ENCODE peak calls at places on chromosomes 4 and X, in five cellular contexts. R is fibroblast of lung, C is left ventricle myocardium inferior, D is HCT116, O is lung. F is an unnamed sample.

GRCh38 chrX:39203427-39203826 is 402.2 kb downstream of the MID1IP1 start:
- DNase-seq in O (no peak), R (no peak), C (no peak), D (no peak), F (no peak)

GRCh38 chr4:127781303-127782024 is 658 bp upstream of the HSPA4L start:
- DNase-seq in O (no peak), R (peak), D (no peak), C (peak), F (peak)

GRCh38 chr4:28481565-28481964 is 1620.9 kb downstream of the STIM2 start:
- DNase-seq in R (no peak), D (no peak), C (no peak), O (no peak), F (no peak)

GRCh38 chr4:89204624-89205023 is 93.3 kb downstream of the TIGD2 start:
- DNase-seq in C (no peak), R (peak), O (no peak), D (no peak), F (peak)

GRCh38 chr4:8819019-8819418 is 52.6 kb downstream of the HMX1 start:
- DNase-seq in O (no peak), R (no peak), D (no peak), C (no peak), F (no peak)

GRCh38 chr4:29711226-29711625 is 1008.9 kb upstream of the PCDH7 start:
- DNase-seq in C (no peak), D (no peak), R (peak), O (no peak), F (peak)

GRCh38 chr4:23911675-23912455 is 22.0 kb upstream of the PPARGC1A start:
- DNase-seq in C (no peak), R (no peak), O (no peak), D (no peak), F (no peak)

GRCh38 chr4:5708171-5708828 is at the start of gene EVC2:
- DNase-seq in O (peak), C (peak), D (no peak), R (peak), F (peak)

GRCh38 chr4:144699565-144699964 is 53.6 kb downstream of the HHIP start:
- DNase-seq in O (no peak), C (no peak), D (no peak), R (no peak), F (no peak)

GRCh38 chr4:6695660-6696581 is 2.2 kb downstream of the S100P start:
- DNase-seq in R (no peak), D (no peak), O (peak), C (no peak), F (peak)

GRCh38 chr4:39032218-39033085 is at the start of gene TMEM156:
- DNase-seq in R (peak), D (no peak), C (no peak), O (no peak), F (peak)

GRCh38 chr4:78585633-78586032 is 34.1 kb downstream of the ANXA3 start:
- DNase-seq in R (no peak), C (no peak), O (no peak), D (no peak), F (peak)

GRCh38 chr4:787561-787981 is 38.4 kb downstream of the CPLX1 start:
- DNase-seq in R (no peak), O (no peak), C (no peak), D (no peak), F (no peak)

GRCh38 chrX:67692246-67692645 is 148.4 kb downstream of the AR start:
- DNase-seq in O (no peak), C (no peak), R (peak), D (no peak), F (peak)

GRCh38 chrX:130665214-130665613 is 237.8 kb downstream of the ENOX2 start:
- DNase-seq in O (no peak), R (no peak), D (no peak), C (no peak), F (no peak)

GRCh38 chr4:26905172-26905571 is 44.5 kb downstream of the STIM2 start:
- DNase-seq in C (no peak), R (no peak), O (no peak), D (no peak), F (no peak)

GRCh38 chrX:149286940-149287349 is 218.2 kb downstream of the IDS start:
- DNase-seq in C (no peak), D (peak), R (peak), O (peak), F (peak)

GRCh38 chrX:102959471-102959870 is 22.4 kb downstream of the RAB40AL start:
- DNase-seq in C (no peak), R (peak), O (no peak), D (peak), F (peak)

GRCh38 chrX:131741103-131741581 is 197.3 kb downstream of the OR13H1 start:
- DNase-seq in R (no peak), C (no peak), O (peak), D (no peak), F (no peak)

GRCh38 chr4:184282895-184283654 is 65.4 kb upstream of the ENPP6 start:
- DNase-seq in O (no peak), D (no peak), C (no peak), R (peak), F (no peak)

GRCh38 chr4:175048111-175048784 is 130.1 kb downstream of the ADAM29 start:
- DNase-seq in C (no peak), R (no peak), D (no peak), O (no peak), F (no peak)

GRCh38 chr4:14878681-14879080 is 123.6 kb upstream of the CPEB2 start:
- DNase-seq in O (no peak), C (no peak), D (no peak), R (no peak), F (no peak)

GRCh38 chr4:158783775-158784174 is 14.9 kb downstream of the FNIP2 start:
- DNase-seq in C (no peak), D (no peak), R (peak), O (no peak), F (peak)

GRCh38 chr4:150250998-150251651 is 172.9 kb downstream of the DCLK2 start:
- DNase-seq in O (no peak), D (no peak), C (no peak), R (no peak), F (no peak)

GRCh38 chr4:78545275-78546246 is 6.0 kb upstream of the ANXA3 start:
- DNase-seq in O (no peak), D (no peak), C (peak), R (peak), F (no peak)

GRCh38 chr4:3268395-3269104 is 19.6 kb downstream of the MSANTD1 start:
- DNase-seq in R (no peak), O (no peak), C (peak), D (no peak), F (no peak)

GRCh38 chr4:37741564-37741963 is 55.4 kb upstream of the RELL1 start:
- DNase-seq in R (no peak), C (no peak), O (no peak), D (no peak), F (no peak)

GRCh38 chr4:152591876-152592275 is 56.0 kb upstream of the FBXW7 start:
- DNase-seq in C (no peak), O (no peak), D (no peak), R (no peak), F (no peak)

GRCh38 chrX:13689519-13690211 is 737 bp downstream of the RAB9A start:
- DNase-seq in D (no peak), O (no peak), C (no peak), R (peak), F (peak)

GRCh38 chr4:38663021-38663800 is 788 bp upstream of the KLF3 start:
- DNase-seq in D (no peak), R (peak), O (no peak), C (no peak), F (no peak)

GRCh38 chr4:93186846-93187245 is 641.7 kb upstream of the ATOH1 start:
- DNase-seq in C (no peak), D (no peak), R (no peak), O (no peak), F (no peak)

GRCh38 chr4:147689062-147689461 is 5.1 kb upstream of the PRMT9 start:
- DNase-seq in C (no peak), O (no peak), R (no peak), D (no peak), F (no peak)

GRCh38 chr4:181688886-181689285 is 554.3 kb upstream of the TENM3 start:
- DNase-seq in R (no peak), O (no peak), C (no peak), D (no peak), F (no peak)

GRCh38 chr4:144757969-144758368 is 112.0 kb downstream of the HHIP start:
- DNase-seq in D (no peak), O (no peak), R (no peak), C (no peak), F (peak)

GRCh38 chrX:1535241-1536041 is 1.5 kb downstream of the P2RY8 start:
- DNase-seq in O (no peak), R (no peak), D (no peak), C (no peak), F (no peak)

GRCh38 chrX:23694606-23695005 is 27.3 kb downstream of the PRDX4 start:
- DNase-seq in D (peak), O (peak), R (peak), C (peak), F (peak)

GRCh38 chrX:68691921-68692320 is 44.5 kb downstream of the STARD8 start:
- DNase-seq in D (no peak), O (no peak), C (no peak), R (no peak), F (no peak)

GRCh38 chr4:15888515-15888914 is 50.0 kb downstream of the FGFBP1 start:
- DNase-seq in C (no peak), D (no peak), O (no peak), R (no peak), F (no peak)

GRCh38 chr4:15893967-15894366 is 44.6 kb downstream of the FGFBP1 start:
- DNase-seq in D (peak), O (peak), R (peak), C (no peak), F (peak)

GRCh38 chr4:15894393-15894792 is 44.1 kb downstream of the FGFBP1 start:
- DNase-seq in R (no peak), O (no peak), D (no peak), C (no peak), F (no peak)

GRCh38 chr4:15890246-15890829 is 48.2 kb downstream of the FGFBP1 start:
- DNase-seq in C (no peak), R (no peak), O (no peak), D (no peak), F (no peak)

DNA sequence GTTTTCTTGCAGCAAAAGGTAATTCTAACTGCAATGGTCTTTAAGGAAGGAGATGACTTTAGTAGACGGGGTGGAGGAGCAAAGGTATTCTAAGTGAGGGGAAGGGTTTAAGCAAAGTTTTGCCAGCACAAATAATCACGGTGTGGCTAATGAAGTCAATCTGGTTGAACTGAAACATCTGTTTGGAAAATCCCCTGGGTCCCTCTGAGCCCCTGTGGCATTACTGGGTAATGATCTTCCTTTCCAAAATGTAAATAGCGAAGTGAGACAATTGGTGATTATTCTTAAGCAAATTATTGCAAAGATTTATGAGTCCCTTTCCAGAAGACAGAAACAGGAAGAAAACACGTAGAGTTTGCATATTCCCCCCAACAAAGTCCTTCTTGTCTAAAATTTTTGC is 47.2 kb downstream of the FGFBP1 start:
- DNase-seq in O (no peak), D (no peak), C (no peak), R (no peak), F (no peak)
- H3K4me3 ChIP-seq in O (no peak), D (no peak), C (no peak), R (no peak), F (no peak)

DNA sequence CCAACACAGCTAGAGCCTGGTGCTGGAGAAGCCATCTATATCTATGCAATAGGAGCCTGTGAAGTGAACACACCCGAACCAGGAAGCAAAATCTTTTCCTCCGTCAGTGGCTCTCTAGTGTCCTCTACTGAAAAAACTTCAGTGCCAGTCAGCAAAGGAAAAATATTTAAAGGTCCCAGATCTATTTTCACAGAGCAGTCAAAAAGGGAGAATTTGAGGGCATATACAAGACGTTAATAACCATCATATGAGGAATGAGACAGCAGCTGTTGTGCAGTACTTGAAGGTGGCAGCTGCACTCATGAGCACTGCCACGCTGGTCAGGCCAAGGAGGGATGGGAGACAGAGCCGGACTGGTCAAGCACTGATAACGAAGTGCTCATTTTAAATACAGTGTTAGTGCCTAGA is 14.4 kb downstream of the MCUB start:
- DNase-seq in D (no peak), R (peak), O (no peak), C (no peak), F (peak)
- TF ChIP-seq CTCF in D (peak), R (peak), O (no peak), C (peak), F (no peak)

GRCh38 chr4:130293692-130294091 is 1197.7 kb downstream of the C4orf33 start:
- DNase-seq in C (no peak), O (no peak), R (no peak), D (no peak), F (no peak)

DNA sequence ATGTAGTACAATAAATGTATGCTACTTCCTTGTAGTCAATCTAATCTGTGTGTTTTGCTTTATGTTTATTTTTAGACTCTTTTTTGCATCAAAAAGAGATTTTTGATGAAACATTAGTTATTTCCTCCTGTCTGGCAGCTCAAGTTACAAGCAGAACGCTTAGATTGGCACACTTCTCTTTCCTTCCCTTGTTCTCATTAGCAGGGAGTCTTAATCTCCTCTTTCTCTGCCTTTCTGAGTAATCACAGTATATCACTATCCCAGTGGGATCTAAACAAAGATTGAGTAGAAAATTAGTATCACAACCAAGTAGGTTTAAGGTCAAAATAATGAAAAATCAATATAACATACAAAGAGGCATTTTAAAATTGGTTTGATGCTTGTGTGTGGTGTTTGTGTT is 1192.6 kb downstream of the C4orf33 start:
- DNase-seq in R (no peak), D (no peak), C (no peak), O (no peak), F (no peak)
- H3K4me3 ChIP-seq in R (no peak), D (no peak), C (no peak), O (no peak), F (no peak)

GRCh38 chr4:48947731-48948130 is 38.3 kb upstream of the CWH43 start:
- DNase-seq in C (no peak), R (no peak), D (no peak), O (no peak), F (no peak)
- TF ChIP-seq CTCF in C (no peak), R (no peak), D (peak), O (no peak), F (no peak)

F was measured in foreskin fibroblast.